ENCODE peak calls at places on chromosome 21, in seven cellular contexts. R is PC-3; V is ovary; H is cardiac septum; P is stimulated activated CD4-positive, alpha-beta T cell treated with anti-CD3 and anti-CD28 coated beads, TNF-alpha, amount 100 ng/mL, for 1 hour; J is HTR-8/SVneo; K is AG08396. F is an unnamed sample.

GRCh38 chr21:27423906-27424595 is 457.2 kb upstream of the ADAMTS5 start:
- DNase-seq in R (no peak), H (no peak), J (peak), P (no peak), V (no peak), K (no peak), F (no peak)

GRCh38 chr21:36385909-36386642 is 884 bp downstream of the CHAF1B start:
- DNase-seq in R (peak), P (no peak), V (no peak), H (no peak), K (no peak), J (no peak), F (no peak)

GRCh38 chr21:26941436-26941835 is 25.5 kb downstream of the ADAMTS5 start:
- DNase-seq in V (no peak), R (peak), P (no peak), J (no peak), H (no peak), K (no peak), F (no peak)

GRCh38 chr21:36320421-36321324 is 676 bp downstream of the MORC3 start:
- DNase-seq in P (no peak), V (peak), R (peak), K (peak), H (peak), J (peak), F (peak)

GRCh38 chr21:27070881-27071670 is 104.2 kb upstream of the ADAMTS5 start:
- DNase-seq in P (no peak), V (no peak), R (no peak), H (no peak), K (no peak), J (no peak), F (no peak)

GRCh38 chr21:33977721-33978369 is 62.2 kb upstream of the ATP5PO start:
- DNase-seq in J (no peak), K (no peak), H (no peak), P (no peak), R (no peak), V (no peak), F (no peak)

GRCh38 chr21:44932366-44933181 is 7.3 kb upstream of the SLX9 start:
- DNase-seq in K (peak), V (no peak), J (no peak), P (peak), H (peak), R (peak), F (peak)

GRCh38 chr21:33760641-33761103 is 118.4 kb downstream of the ITSN1 start:
- DNase-seq in R (no peak), H (no peak), V (no peak), K (peak), P (no peak), J (no peak), F (no peak)

GRCh38 chr21:42233067-42233981 is 14.4 kb downstream of the ABCG1 start:
- DNase-seq in J (no peak), V (peak), K (peak), H (peak), P (peak), R (peak), F (peak)

GRCh38 chr21:15079276-15079675 is 14.5 kb upstream of the NRIP1 start:
- DNase-seq in P (no peak), J (no peak), R (no peak), V (no peak), K (no peak), H (no peak), F (no peak)

GRCh38 chr21:41627428-41627827 is 119.5 kb upstream of the TMPRSS2 start:
- DNase-seq in V (no peak), R (peak), P (no peak), K (no peak), H (no peak), J (no peak), F (no peak)

GRCh38 chr21:19120591-19120990 is 717.0 kb upstream of the TMPRSS15 start:
- DNase-seq in K (no peak), H (no peak), V (no peak), P (no peak), J (no peak), R (no peak), F (no peak)

GRCh38 chr21:46066843-46067331 is 31.0 kb upstream of the COL6A2 start:
- DNase-seq in K (peak), H (peak), P (no peak), R (no peak), J (no peak), V (peak), F (no peak)

GRCh38 chr21:39781331-39781730 is 36.3 kb downstream of the IGSF5 start:
- DNase-seq in R (no peak), V (no peak), J (no peak), P (no peak), K (no peak), H (no peak), F (no peak)

GRCh38 chr21:31514598-31514997 is 144.9 kb upstream of the SOD1 start:
- DNase-seq in H (no peak), J (no peak), K (no peak), R (no peak), V (no peak), P (no peak), F (no peak)